ENCODE peak calls at places on chromosomes 11 and 22, in seven cellular contexts. Z is GM04504, D is mammary epithelial cell, F is AG10803, I is occipital lobe, G is esophagus muscularis mucosa, L is T-helper 17 cell. K is an unnamed sample.

GRCh38 chr22:46935506-46936377 is 173.3 kb downstream of the TBC1D22A start:
- DNase-seq in Z (no peak), D (no peak), F (no peak), I (no peak), G (no peak), L (no peak), K (no peak)

GRCh38 chr11:62665630-62666258 is 632 bp downstream of the CSKMT start:
- DNase-seq in Z (no peak), D (no peak), F (peak), I (peak), G (peak), L (peak), K (no peak)

GRCh38 chr11:79087238-79087956 is 353.4 kb downstream of the TENM4 start:
- DNase-seq in Z (no peak), D (no peak), F (peak), I (no peak), G (no peak), L (no peak), K (no peak)

GRCh38 chr11:67197606-67198005 is 68.7 kb upstream of the GRK2 start:
- DNase-seq in Z (no peak), D (no peak), F (no peak), I (no peak), G (no peak), L (no peak), K (no peak)

GRCh38 chr22:39246690-39247332 is 2.0 kb upstream of the PDGFB start:
- DNase-seq in Z (no peak), D (no peak), F (no peak), I (no peak), G (no peak), L (no peak), K (no peak)

GRCh38 chr11:112042161-112042960 is 17.2 kb downstream of the DLAT start:
- DNase-seq in Z (peak), D (peak), F (peak), I (no peak), G (no peak), L (no peak), K (no peak)

GRCh38 chr11:130486981-130487380 is 38.5 kb downstream of the ADAMTS15 start:
- DNase-seq in Z (no peak), D (no peak), F (no peak), I (no peak), G (peak), L (no peak), K (no peak)

GRCh38 chr11:61357233-61357893 is 4.3 kb downstream of the CYB561A3 start:
- DNase-seq in Z (no peak), D (no peak), F (no peak), I (no peak), G (no peak), L (no peak), K (peak)

GRCh38 chr11:1747753-1748466 is 2.5 kb downstream of the IFITM10 start:
- DNase-seq in Z (no peak), D (peak), F (no peak), I (peak), G (no peak), L (no peak), K (no peak)

GRCh38 chr22:29719894-29720645 is at the start of gene CABP7:
- DNase-seq in Z (no peak), D (no peak), F (no peak), I (no peak), G (no peak), L (no peak), K (no peak)

GRCh38 chr22:41380993-41381328 is 781 bp upstream of the TEF start:
- DNase-seq in Z (peak), D (peak), F (peak), I (no peak), G (peak), L (no peak), K (no peak)

GRCh38 chr11:11580012-11580411 is 41.8 kb downstream of the GALNT18 start:
- DNase-seq in Z (no peak), D (no peak), F (no peak), I (no peak), G (no peak), L (no peak), K (no peak)

GRCh38 chr11:111693224-111693937 is 72.8 kb downstream of the PPP2R1B start:
- DNase-seq in Z (no peak), D (no peak), F (no peak), I (no peak), G (no peak), L (no peak), K (no peak)

GRCh38 chr11:10930961-10931760 is 73.3 kb upstream of the ZBED5 start:
- DNase-seq in Z (peak), D (peak), F (peak), I (peak), G (peak), L (peak), K (peak)

GRCh38 chr22:44574057-44574456 is 76.0 kb upstream of the RTL6 start:
- DNase-seq in Z (peak), D (peak), F (peak), I (no peak), G (no peak), L (no peak), K (no peak)

GRCh38 chr22:33717694-33718396 is 202.4 kb downstream of the LARGE1 start:
- DNase-seq in Z (no peak), D (no peak), F (no peak), I (no peak), G (no peak), L (no peak), K (no peak)

GRCh38 chr11:116936754-116937153 is 99.3 kb upstream of the APOA1 start:
- DNase-seq in Z (no peak), D (no peak), F (no peak), I (no peak), G (no peak), L (no peak), K (no peak)

GRCh38 chr11:1559103-1559951 is 12.7 kb downstream of the DUSP8 start:
- DNase-seq in Z (peak), D (peak), F (peak), I (peak), G (peak), L (no peak), K (no peak)

K was measured in activated B cell treated with CpG ODN at 0.5 μM for 24 hours.